ENCODE peak calls at places on chromosomes 13 and 19, in nine cellular contexts. S, N, Q, A, I, E, D, Y and G are unnamed samples.

GRCh38 chr13:98214008-98214643 is 37.1 kb upstream of the RNF113B start:
- DNase-seq in S (no peak), N (peak; percentile 65), Q (no peak), A (peak; percentile 68), I (no peak), E (no peak), D (no peak), Y (peak; percentile 26), G (no peak)

GRCh38 chr13:42409061-42409460 is 137.1 kb downstream of the AKAP11 start:
- DNase-seq in S (no peak), N (no peak), Q (no peak), A (no peak), I (no peak), E (no peak), D (no peak), Y (no peak), G (no peak)

GRCh38 chr13:25037057-25037813 is 58.7 kb upstream of the PABPC3 start:
- DNase-seq in S (peak; percentile 28), N (peak; percentile 85), Q (peak; percentile 42), A (peak; percentile 70), I (peak; percentile 9), E (peak; percentile 35), D (peak; percentile 46), Y (no peak), G (peak; percentile 65)

GRCh38 chr13:20814224-20814910 is 40.6 kb upstream of the EEF1AKMT1 start:
- DNase-seq in S (peak; percentile 82), N (peak; percentile 97), Q (peak; percentile 85), A (peak; percentile 99), I (no peak), E (peak; percentile 68), D (no peak), Y (peak; percentile 27), G (no peak)

GRCh38 chr19:50184196-50184595 is 19.2 kb upstream of the MYH14 start:
- DNase-seq in S (no peak), N (no peak), Q (no peak), A (no peak), I (no peak), E (no peak), D (no peak), Y (no peak), G (no peak)

GRCh38 chr13:42883771-42884170 is 102.4 kb downstream of the FAM216B start:
- DNase-seq in S (peak; percentile 18), N (peak; percentile 79), Q (no peak), A (peak; percentile 41), I (no peak), E (no peak), D (peak; percentile 46), Y (no peak), G (no peak)

GRCh38 chr19:17946965-17947784 is 14.4 kb downstream of the CCDC124 start:
- DNase-seq in S (no peak), N (no peak), Q (no peak), A (no peak), I (no peak), E (peak; percentile 28), D (peak; percentile 59), Y (no peak), G (peak; percentile 83)

GRCh38 chr13:98576963-98577822 is at the start of gene STK24:
- DNase-seq in S (peak; percentile 85), N (peak; percentile 85), Q (no peak), A (no peak), I (no peak), E (peak; percentile 65), D (peak; percentile 55), Y (peak; percentile 51), G (peak; percentile 96)

GRCh38 chr19:32406161-32407003 is 812 bp downstream of the DPY19L3 start:
- DNase-seq in S (no peak), N (no peak), Q (no peak), A (no peak), I (no peak), E (peak; percentile 64), D (peak; percentile 13), Y (no peak), G (no peak)

GRCh38 chr13:40652588-40652940 is 13.9 kb downstream of the FOXO1 start:
- DNase-seq in S (no peak), N (no peak), Q (no peak), A (no peak), I (no peak), E (no peak), D (no peak), Y (no peak), G (peak; percentile 43)

GRCh38 chr19:10007366-10007765 is 2.9 kb downstream of the COL5A3 start:
- DNase-seq in S (peak; percentile 70), N (no peak), Q (no peak), A (no peak), I (no peak), E (no peak), D (no peak), Y (no peak), G (no peak)

GRCh38 chr19:48989701-48990291 is 3.3 kb downstream of the GYS1 start:
- DNase-seq in S (peak; percentile 68), N (no peak), Q (no peak), A (no peak), I (no peak), E (no peak), D (no peak), Y (no peak), G (no peak)

GRCh38 chr13:20019033-20019432 is 60.5 kb downstream of the ZMYM2 start:
- DNase-seq in S (no peak), N (no peak), Q (no peak), A (no peak), I (no peak), E (no peak), D (no peak), Y (no peak), G (peak; percentile 16)

GRCh38 chr19:44960906-44961734 is 5.9 kb downstream of the CLPTM1 start:
- DNase-seq in S (no peak), N (no peak), Q (no peak), A (no peak), I (no peak), E (no peak), D (no peak), Y (no peak), G (no peak)

GRCh38 chr19:52991484-52991883 is 22.2 kb upstream of the ERVV-1 start:
- DNase-seq in S (no peak), N (peak; percentile 33), Q (no peak), A (no peak), I (no peak), E (no peak), D (no peak), Y (no peak), G (no peak)

GRCh38 chr13:33953781-33954180 is 135.8 kb downstream of the RFC3 start:
- DNase-seq in S (no peak), N (peak; percentile 15), Q (no peak), A (no peak), I (no peak), E (no peak), D (no peak), Y (no peak), G (no peak)

GRCh38 chr19:54325631-54326030 is 12.7 kb upstream of the LILRA5 start:
- DNase-seq in S (no peak), N (no peak), Q (no peak), A (no peak), I (no peak), E (no peak), D (no peak), Y (no peak), G (no peak)

GRCh38 chr13:26183416-26183815 is 38.7 kb downstream of the RNF6 start:
- DNase-seq in S (no peak), N (no peak), Q (no peak), A (no peak), I (no peak), E (no peak), D (peak; percentile 7), Y (no peak), G (no peak)

GRCh38 chr13:46317120-46317519 is 69.9 kb downstream of the RUBCNL start:
- DNase-seq in S (no peak), N (peak; percentile 51), Q (no peak), A (no peak), I (no peak), E (no peak), D (no peak), Y (no peak), G (no peak)

GRCh38 chr13:109586509-109587346 is 199.7 kb downstream of the IRS2 start:
- DNase-seq in S (no peak), N (no peak), Q (no peak), A (no peak), I (no peak), E (no peak), D (no peak), Y (no peak), G (no peak)

GRCh38 chr19:45468159-45468651 is 409 bp downstream of the FOSB start:
- DNase-seq in S (peak; percentile 30), N (peak; percentile 42), Q (no peak), A (no peak), I (no peak), E (no peak), D (no peak), Y (no peak), G (no peak)

GRCh38 chr13:31653730-31654129 is 85.6 kb upstream of the RXFP2 start:
- DNase-seq in S (no peak), N (no peak), Q (no peak), A (no peak), I (no peak), E (no peak), D (no peak), Y (no peak), G (no peak)

GRCh38 chr13:22736084-22736767 is 444.6 kb upstream of the SGCG start:
- DNase-seq in S (no peak), N (no peak), Q (no peak), A (no peak), I (no peak), E (no peak), D (no peak), Y (no peak), G (no peak)